ENCODE peak calls at places on chromosomes 2 and 18, in eight cellular contexts. D is lower leg skin, Z is gastrocnemius medialis, S is A549, R is esophagus squamous epithelium, W is uterus, G is K562, V is heart left ventricle. M is an unnamed sample.

GRCh38 chr2:234496442-234496834 is 443 bp downstream of the ARL4C start:
- DNase-seq in S (no peak), G (peak), D (no peak), V (no peak), W (no peak), R (no peak), Z (no peak), M (peak)

GRCh38 chr2:180158961-180159360 is 151.9 kb upstream of the CWC22 start:
- DNase-seq in V (no peak), D (no peak), G (no peak), Z (no peak), S (no peak), R (no peak), W (no peak), M (no peak)

GRCh38 chr2:23595601-23596251 is 210.7 kb downstream of the KLHL29 start:
- DNase-seq in Z (peak), R (no peak), S (no peak), W (no peak), V (no peak), G (no peak), D (no peak), M (no peak)

GRCh38 chr18:10213526-10213925 is 240.9 kb upstream of the APCDD1 start:
- DNase-seq in S (no peak), W (no peak), G (no peak), R (no peak), Z (no peak), V (no peak), D (no peak), M (no peak)

GRCh38 chr2:64017811-64018714 is 1.2 kb downstream of the VPS54 start:
- DNase-seq in R (no peak), D (no peak), W (no peak), G (no peak), S (no peak), V (no peak), Z (peak), M (no peak)

GRCh38 chr2:48566582-48566981 is 36.6 kb downstream of the STON1 start:
- DNase-seq in Z (no peak), D (no peak), W (no peak), G (no peak), S (peak), R (no peak), V (no peak), M (no peak)

GRCh38 chr2:119062179-119062578 is 96.4 kb downstream of the C1QL2 start:
- DNase-seq in G (no peak), S (no peak), Z (no peak), R (no peak), D (no peak), W (no peak), V (no peak), M (no peak)

GRCh38 chr2:17303054-17303453 is 215.2 kb downstream of the RAD51AP2 start:
- DNase-seq in S (no peak), Z (no peak), V (no peak), W (no peak), R (no peak), D (no peak), G (no peak), M (no peak)

GRCh38 chr2:36707050-36707449 is 10.5 kb downstream of the VIT start:
- DNase-seq in Z (peak), V (no peak), R (no peak), D (peak), S (no peak), G (no peak), W (no peak), M (no peak)

GRCh38 chr2:176174382-176174834 is 14.1 kb upstream of the HOXD1 start:
- DNase-seq in Z (no peak), S (no peak), G (no peak), W (peak), R (no peak), V (no peak), D (no peak), M (no peak)

GRCh38 chr2:48440103-48440390 is 89.9 kb upstream of the STON1 start:
- DNase-seq in S (peak), W (no peak), V (no peak), R (no peak), Z (no peak), G (no peak), D (no peak), M (no peak)

GRCh38 chr2:105840933-105841332 is 96.2 kb downstream of the NCK2 start:
- DNase-seq in W (no peak), G (no peak), Z (no peak), D (no peak), R (no peak), S (no peak), V (no peak), M (no peak)

GRCh38 chr2:32278476-32278853 is 761 bp downstream of the YIPF4 start:
- DNase-seq in D (no peak), W (no peak), G (no peak), V (no peak), S (no peak), Z (no peak), R (no peak), M (no peak)

GRCh38 chr2:240397542-240397916 is 37.9 kb upstream of the GPC1 start:
- DNase-seq in D (peak), Z (no peak), R (no peak), V (peak), S (no peak), W (peak), G (no peak), M (no peak)

GRCh38 chr2:25664531-25665307 is 8.7 kb downstream of the DTNB start:
- DNase-seq in D (no peak), W (peak), Z (peak), R (no peak), V (peak), S (peak), G (peak), M (peak)

GRCh38 chr18:45355944-45356520 is 259.2 kb upstream of the SLC14A2 start:
- DNase-seq in V (no peak), D (no peak), W (no peak), R (no peak), G (no peak), Z (no peak), S (no peak), M (no peak)

GRCh38 chr18:48629730-48630324 is 91.0 kb downstream of the CTIF start:
- DNase-seq in V (no peak), R (no peak), Z (no peak), G (no peak), W (no peak), S (peak), D (peak), M (no peak)

GRCh38 chr2:226420646-226421045 is 379.0 kb downstream of the IRS1 start:
- DNase-seq in G (no peak), V (no peak), D (no peak), S (no peak), W (no peak), Z (no peak), R (no peak), M (no peak)

GRCh38 chr2:54106631-54107454 is 8.6 kb upstream of the ACYP2 start:
- DNase-seq in S (peak), R (no peak), D (no peak), W (no peak), Z (peak), G (peak), V (no peak), M (peak)

GRCh38 chr2:27990030-27990590 is 99.6 kb downstream of the BABAM2 start:
- DNase-seq in W (no peak), D (no peak), S (no peak), R (no peak), V (no peak), G (no peak), Z (no peak), M (no peak)

GRCh38 chr2:12126325-12126724 is 379.9 kb downstream of the LPIN1 start:
- DNase-seq in V (no peak), D (no peak), G (no peak), R (no peak), S (no peak), Z (no peak), W (no peak), M (no peak)

GRCh38 chr2:106960633-106961205 is 74.8 kb upstream of the ST6GAL2 start:
- DNase-seq in D (no peak), S (no peak), G (no peak), R (no peak), W (no peak), V (no peak), Z (no peak), M (no peak)

GRCh38 chr2:63840785-63841253 is 877 bp upstream of the UGP2 start:
- DNase-seq in D (peak), S (peak), W (peak), V (peak), G (peak), R (peak), Z (peak), M (peak)

GRCh38 chr18:52715421-52715820 is 375.4 kb downstream of the DCC start:
- DNase-seq in W (no peak), D (no peak), V (no peak), Z (no peak), G (no peak), R (no peak), S (no peak), M (no peak)

GRCh38 chr2:166382448-166382847 is 6.7 kb upstream of the SCN9A start:
- DNase-seq in V (no peak), G (no peak), Z (no peak), D (no peak), S (no peak), R (no peak), W (no peak), M (no peak)

GRCh38 chr2:143433840-143434239 is 304.6 kb downstream of the ARHGAP15 start:
- DNase-seq in W (no peak), D (no peak), S (no peak), G (no peak), Z (no peak), V (no peak), R (no peak), M (no peak)

GRCh38 chr18:47594621-47595086 is 335.8 kb downstream of the SMAD2 start:
- DNase-seq in V (no peak), G (no peak), Z (no peak), S (no peak), W (no peak), D (peak), R (no peak), M (no peak)

GRCh38 chr2:174681983-174682577 is 82.2 kb downstream of the CHRNA1 start:
- DNase-seq in W (peak), S (peak), D (peak), V (peak), R (no peak), Z (no peak), G (no peak), M (peak)

GRCh38 chr2:166700079-166700478 is 188.2 kb upstream of the XIRP2 start:
- DNase-seq in G (no peak), D (no peak), S (no peak), W (no peak), Z (no peak), R (no peak), V (no peak), M (no peak)

GRCh38 chr2:17652681-17653080 is 100.9 kb downstream of the SMC6 start:
- DNase-seq in D (no peak), S (no peak), Z (no peak), W (no peak), V (no peak), G (no peak), R (no peak), M (no peak)

GRCh38 chr2:73917696-73918207 is 8.9 kb upstream of the DGUOK start:
- DNase-seq in V (no peak), Z (no peak), R (no peak), G (no peak), W (no peak), S (no peak), D (no peak), M (no peak)

GRCh38 chr2:231111987-231112386 is 12.9 kb downstream of the HTR2B start:
- DNase-seq in S (no peak), R (no peak), V (no peak), D (no peak), W (no peak), Z (no peak), G (no peak), M (no peak)

GRCh38 chr2:105454801-105455485 is 56.1 kb upstream of the FHL2 start:
- DNase-seq in G (peak), D (no peak), S (peak), Z (peak), R (no peak), W (no peak), V (no peak), M (peak)

GRCh38 chr2:71783815-71784214 is 330.5 kb downstream of the DYSF start:
- DNase-seq in V (no peak), S (no peak), Z (no peak), G (no peak), R (no peak), D (peak), W (no peak), M (no peak)

GRCh38 chr2:5472673-5473072 is 219.5 kb upstream of the SOX11 start:
- DNase-seq in G (no peak), R (no peak), D (no peak), W (no peak), V (no peak), S (no peak), Z (no peak), M (no peak)

GRCh38 chr2:4190548-4190947 is 487.2 kb downstream of the DCDC2C start:
- DNase-seq in G (no peak), V (no peak), W (no peak), S (no peak), Z (no peak), R (no peak), D (no peak), M (no peak)

GRCh38 chr2:128316777-128317185 is 1.9 kb downstream of the HS6ST1 start:
- DNase-seq in S (no peak), V (no peak), Z (no peak), D (no peak), R (no peak), W (no peak), G (no peak), M (peak)

GRCh38 chr2:61855178-61855523 is 1.3 kb upstream of the FAM161A start:
- DNase-seq in W (no peak), G (no peak), S (no peak), D (no peak), V (no peak), R (no peak), Z (no peak), M (no peak)

GRCh38 chr18:13809025-13809384 is 14.9 kb upstream of the MC5R start:
- DNase-seq in G (no peak), V (no peak), R (no peak), D (peak), S (no peak), W (no peak), Z (no peak), M (no peak)

GRCh38 chr2:85353876-85354285 is 447 bp downstream of the RETSAT start:
- DNase-seq in D (peak), V (peak), G (peak), W (peak), S (peak), Z (peak), R (no peak), M (peak)

GRCh38 chr2:96123290-96123689 is 6.9 kb upstream of the ADRA2B start:
- DNase-seq in R (no peak), G (no peak), Z (no peak), S (no peak), D (no peak), V (no peak), W (no peak), M (no peak)

GRCh38 chr2:96121414-96121813 is 5.0 kb upstream of the ADRA2B start:
- DNase-seq in V (no peak), G (no peak), Z (no peak), S (no peak), R (no peak), W (no peak), D (no peak), M (no peak)

GRCh38 chr2:96123936-96124335 is 7.6 kb upstream of the ADRA2B start:
- DNase-seq in R (no peak), W (no peak), G (no peak), V (no peak), Z (no peak), D (no peak), S (no peak), M (no peak)

GRCh38 chr2:96120991-96121390 is 4.6 kb upstream of the ADRA2B start:
- DNase-seq in W (no peak), S (no peak), G (no peak), D (no peak), V (no peak), Z (no peak), R (no peak), M (no peak)

GRCh38 chr2:96122391-96122790 is 6.0 kb upstream of the ADRA2B start:
- DNase-seq in Z (no peak), S (no peak), G (no peak), R (no peak), D (no peak), W (no peak), V (no peak), M (no peak)
- TF ChIP-seq POLR2A in Z (no peak), S (no peak), G (no peak), R (no peak), D (no peak), W (no peak), V (no peak), M (no peak)

GRCh38 chr2:207952564-207953345 is 72.6 kb downstream of the PLEKHM3 start:
- DNase-seq in V (no peak), Z (no peak), W (no peak), D (no peak), G (no peak), R (no peak), S (no peak), M (no peak)

GRCh38 chr2:207951734-207952480 is 73.4 kb downstream of the PLEKHM3 start:
- DNase-seq in G (no peak), R (no peak), D (no peak), V (no peak), Z (no peak), S (no peak), W (no peak), M (no peak)

GRCh38 chr2:207953354-207953753 is 72.0 kb downstream of the PLEKHM3 start:
- DNase-seq in Z (no peak), W (no peak), S (no peak), R (no peak), V (no peak), D (no peak), G (no peak), M (no peak)

GRCh38 chr2:207950063-207950760 is 75.1 kb downstream of the PLEKHM3 start:
- DNase-seq in D (no peak), G (no peak), R (no peak), Z (no peak), V (no peak), W (no peak), S (no peak), M (no peak)

GRCh38 chr2:207950761-207951114 is 74.6 kb downstream of the PLEKHM3 start:
- DNase-seq in V (no peak), W (no peak), R (no peak), D (no peak), G (no peak), S (no peak), Z (no peak), M (no peak)
- H3K4me3 ChIP-seq in V (no peak), W (no peak), R (no peak), D (no peak), G (no peak), S (no peak), Z (no peak), M (no peak)

GRCh38 chr2:220167956-220168355 is 540.5 kb downstream of the SLC4A3 start:
- DNase-seq in R (no peak), S (no peak), Z (no peak), G (no peak), D (no peak), W (no peak), V (no peak), M (no peak)

GRCh38 chr2:220166616-220167015 is 539.2 kb downstream of the SLC4A3 start:
- DNase-seq in W (no peak), Z (no peak), D (no peak), R (no peak), G (no peak), V (no peak), S (no peak), M (no peak)

GRCh38 chr2:220163486-220163885 is 536.1 kb downstream of the SLC4A3 start:
- DNase-seq in S (no peak), D (no peak), Z (no peak), R (no peak), G (no peak), W (no peak), V (no peak), M (no peak)

GRCh38 chr2:220162320-220162719 is 534.9 kb downstream of the SLC4A3 start:
- DNase-seq in R (no peak), W (no peak), G (no peak), D (no peak), V (no peak), Z (no peak), S (no peak), M (no peak)

GRCh38 chr2:220165401-220165800 is 538.0 kb downstream of the SLC4A3 start:
- DNase-seq in V (no peak), D (no peak), Z (no peak), R (no peak), G (no peak), S (no peak), W (no peak), M (no peak)
- TF ChIP-seq POLR2A in V (no peak), D (no peak), Z (no peak), R (no peak), G (no peak), S (no peak), W (no peak), M (no peak)

GRCh38 chr18:74499633-74500032 is 3.5 kb downstream of the CNDP2 start:
- DNase-seq in V (peak), S (no peak), R (peak), Z (peak), G (peak), W (no peak), D (peak), M (peak)
- H3K4me3 ChIP-seq in V (peak), S (no peak), R (peak), Z (peak), G (peak), W (no peak), D (no peak), M (peak)

GRCh38 chr18:63238711-63239110 is 80.9 kb downstream of the BCL2 start:
- DNase-seq in S (no peak), D (no peak), Z (no peak), G (no peak), W (peak), R (no peak), V (no peak), M (no peak)

GRCh38 chr18:63236417-63236816 is 83.2 kb downstream of the BCL2 start:
- DNase-seq in R (no peak), V (peak), G (no peak), S (no peak), D (no peak), Z (peak), W (no peak), M (no peak)

GRCh38 chr18:63237486-63237885 is 82.1 kb downstream of the BCL2 start:
- DNase-seq in D (no peak), R (no peak), S (no peak), G (no peak), Z (no peak), V (no peak), W (peak), M (no peak)

GRCh38 chr18:63236990-63237389 is 82.6 kb downstream of the BCL2 start:
- DNase-seq in R (no peak), D (peak), S (no peak), V (peak), W (peak), Z (peak), G (no peak), M (peak)

DNA sequence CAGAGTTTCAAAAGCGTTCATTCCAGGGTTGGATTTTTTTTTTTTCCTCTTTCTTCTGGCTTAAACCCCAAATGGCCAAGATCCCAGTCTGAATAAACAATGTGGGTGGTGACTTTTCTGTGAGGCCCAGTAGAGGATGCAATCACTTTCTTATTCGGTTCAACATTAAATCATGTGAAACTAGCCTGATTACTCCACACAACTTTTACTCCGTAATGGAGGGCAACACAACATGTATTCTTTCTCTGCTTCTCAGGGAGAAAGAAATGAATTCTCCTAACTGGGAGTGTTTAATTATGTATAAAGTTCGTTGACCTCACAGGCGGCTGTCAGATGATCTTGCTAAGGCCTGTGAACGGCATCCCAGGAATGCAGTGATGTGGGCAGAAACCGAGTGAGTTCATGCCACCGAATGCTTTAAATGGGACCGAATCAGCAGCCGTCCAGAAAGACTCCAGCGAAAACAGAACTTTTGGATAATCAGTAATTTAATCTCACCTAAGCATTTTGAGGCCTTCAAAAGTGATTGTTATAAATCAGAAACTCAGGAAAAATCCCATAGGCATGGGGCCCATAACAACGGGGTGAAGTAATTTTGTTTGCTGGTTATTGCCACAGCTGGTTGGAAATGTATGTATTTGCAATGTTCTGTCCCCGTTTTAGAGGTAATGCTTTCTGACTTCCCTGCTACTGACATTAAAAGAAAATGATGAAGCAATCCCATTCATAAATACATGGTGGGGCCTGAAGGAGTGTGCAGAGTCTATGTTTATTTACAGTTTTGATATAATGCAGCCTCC is 81.5 kb downstream of the BCL2 start:
- DNase-seq in G (no peak), Z (no peak), S (peak), D (no peak), W (peak), R (no peak), V (peak), M (no peak)
- TF ChIP-seq POLR2A in G (no peak), Z (no peak), S (no peak), D (no peak), W (peak), R (no peak), V (no peak), M (no peak)

DNA sequence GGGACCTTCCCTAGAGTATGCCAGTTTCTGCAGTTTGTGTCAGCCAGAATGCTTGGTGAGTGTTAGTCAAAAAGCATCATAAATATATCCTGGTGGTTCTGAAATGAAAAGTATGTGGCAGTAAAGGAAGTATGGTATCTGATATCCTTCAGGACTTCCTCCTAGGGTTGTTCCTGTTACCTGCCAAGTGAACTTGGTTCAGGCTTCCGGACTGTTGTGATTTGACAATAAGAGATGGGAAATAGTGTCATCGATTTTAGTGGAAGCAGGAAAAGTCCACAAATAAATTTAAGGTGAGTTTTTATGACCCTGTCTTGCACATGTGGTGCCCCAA is 2.0 kb downstream of the TANC1 start:
- DNase-seq in Z (no peak), W (peak), S (no peak), R (no peak), D (no peak), G (no peak), V (no peak), M (no peak)
- H3K4me3 ChIP-seq in Z (peak), W (peak), S (peak), R (peak), D (no peak), G (no peak), V (peak), M (no peak)

M was measured in Peyer's patch.